ENCODE peak calls at places on chromosomes 6 and 20, in nine cellular contexts. W, G, K, H, E, M, S, I and B are unnamed samples.

GRCh38 chr6:26222587-26222986 is 135.4 kb downstream of the HFE start:
- DNase-seq in W (peak), G (no peak), K (no peak), H (no peak), E (no peak), M (no peak), S (no peak), I (no peak), B (no peak)

GRCh38 chr6:89952696-89953095 is 58.4 kb downstream of the GJA10 start:
- DNase-seq in W (no peak), G (no peak), K (peak), H (no peak), E (no peak), M (no peak), S (no peak), I (no peak), B (no peak)

GRCh38 chr6:16402501-16402900 is 164.1 kb downstream of the GMPR start:
- DNase-seq in W (no peak), G (no peak), K (no peak), H (peak), E (no peak), M (no peak), S (no peak), I (no peak), B (no peak)

GRCh38 chr6:46062991-46063390 is 47.3 kb upstream of the CLIC5 start:
- DNase-seq in W (no peak), G (no peak), K (no peak), H (no peak), E (no peak), M (no peak), S (no peak), I (no peak), B (no peak)

GRCh38 chr20:31484001-31484400 is 8.9 kb downstream of the REM1 start:
- DNase-seq in W (no peak), G (no peak), K (no peak), H (no peak), E (no peak), M (peak), S (no peak), I (no peak), B (no peak)

GRCh38 chr6:26216015-26216885 is 129.0 kb downstream of the HFE start:
- DNase-seq in W (peak), G (peak), K (peak), H (peak), E (peak), M (no peak), S (peak), I (no peak), B (peak)

GRCh38 chr6:36546664-36546957 is 668 bp downstream of the STK38 start:
- DNase-seq in W (peak), G (no peak), K (no peak), H (peak), E (no peak), M (no peak), S (no peak), I (no peak), B (peak)

GRCh38 chr6:89392823-89393222 is 19.2 kb downstream of the RRAGD start:
- DNase-seq in W (no peak), G (no peak), K (no peak), H (no peak), E (no peak), M (no peak), S (no peak), I (no peak), B (no peak)

GRCh38 chr6:136382676-136383075 is 93.0 kb upstream of the BCLAF1 start:
- DNase-seq in W (no peak), G (no peak), K (no peak), H (no peak), E (no peak), M (no peak), S (no peak), I (no peak), B (no peak)

GRCh38 chr20:60962367-60963045 is 289.6 kb upstream of the CDH4 start:
- DNase-seq in W (no peak), G (no peak), K (no peak), H (peak), E (no peak), M (no peak), S (no peak), I (no peak), B (no peak)

GRCh38 chr20:45951474-45951873 is 17.0 kb downstream of the PCIF1 start:
- DNase-seq in W (no peak), G (no peak), K (no peak), H (no peak), E (no peak), M (no peak), S (no peak), I (no peak), B (no peak)

GRCh38 chr6:12598919-12599318 is 117.6 kb upstream of the PHACTR1 start:
- DNase-seq in W (no peak), G (no peak), K (no peak), H (no peak), E (no peak), M (no peak), S (no peak), I (no peak), B (no peak)